ENCODE peak calls at places on chromosomes 6 and 20, in five cellular contexts. Y is HepG2, W is K562, B is H1, V is GM12878. L is an unnamed sample.

GRCh38 chr6:151179321-151179720 is 60.4 kb upstream of the AKAP12 start:
- DNase-seq in B (no peak), V (no peak), Y (no peak), W (no peak), L (no peak)

GRCh38 chr6:130676077-130676772 is 151.0 kb upstream of the SMLR1 start:
- DNase-seq in Y (no peak), W (no peak), B (no peak), V (no peak), L (no peak)

GRCh38 chr20:51272392-51272791 is 249.5 kb upstream of the KCNG1 start:
- DNase-seq in W (no peak), Y (no peak), B (no peak), V (no peak), L (no peak)

GRCh38 chr6:137309078-137309762 is 90.0 kb upstream of the IFNGR1 start:
- DNase-seq in Y (peak), W (peak), V (peak), B (no peak), L (peak)

GRCh38 chr20:16601019-16601418 is 27.8 kb upstream of the KIF16B start:
- DNase-seq in W (no peak), Y (no peak), B (no peak), V (no peak), L (no peak)

GRCh38 chr6:106630366-106630765 is 988 bp downstream of the QRSL1 start:
- DNase-seq in V (no peak), Y (no peak), B (no peak), W (peak), L (no peak)

GRCh38 chr20:18019068-18019467 is 38.6 kb downstream of the OVOL2 start:
- DNase-seq in Y (peak), W (peak), V (no peak), B (no peak), L (no peak)

GRCh38 chr20:58710481-58711265 is 18.1 kb downstream of the NPEPL1 start:
- DNase-seq in B (no peak), V (no peak), Y (no peak), W (no peak), L (no peak)

GRCh38 chr6:99590728-99591672 is 15.6 kb upstream of the PRDM13 start:
- DNase-seq in V (no peak), B (no peak), W (no peak), Y (no peak), L (no peak)

GRCh38 chr20:41131594-41132387 is 5.6 kb upstream of the PLCG1 start:
- DNase-seq in V (peak), W (no peak), B (no peak), Y (no peak), L (no peak)

GRCh38 chr20:50953821-50954220 is 4.5 kb downstream of the DPM1 start:
- DNase-seq in Y (no peak), B (no peak), W (no peak), V (no peak), L (no peak)

GRCh38 chr6:163118941-163119340 is 295.6 kb upstream of the QKI start:
- DNase-seq in Y (no peak), B (no peak), W (no peak), V (no peak), L (no peak)

GRCh38 chr6:163123098-163123497 is 291.4 kb upstream of the QKI start:
- DNase-seq in B (no peak), W (no peak), Y (no peak), V (no peak), L (no peak)

GRCh38 chr6:163122365-163122764 is 292.2 kb upstream of the QKI start:
- DNase-seq in Y (no peak), W (no peak), V (no peak), B (no peak), L (no peak)

GRCh38 chr6:163120223-163120622 is 294.3 kb upstream of the QKI start:
- DNase-seq in V (no peak), B (no peak), W (peak), Y (peak), L (no peak)
- TF ChIP-seq SIN3A in V (no peak), B (no peak), W (no peak), Y (no peak), L (no peak)

DNA sequence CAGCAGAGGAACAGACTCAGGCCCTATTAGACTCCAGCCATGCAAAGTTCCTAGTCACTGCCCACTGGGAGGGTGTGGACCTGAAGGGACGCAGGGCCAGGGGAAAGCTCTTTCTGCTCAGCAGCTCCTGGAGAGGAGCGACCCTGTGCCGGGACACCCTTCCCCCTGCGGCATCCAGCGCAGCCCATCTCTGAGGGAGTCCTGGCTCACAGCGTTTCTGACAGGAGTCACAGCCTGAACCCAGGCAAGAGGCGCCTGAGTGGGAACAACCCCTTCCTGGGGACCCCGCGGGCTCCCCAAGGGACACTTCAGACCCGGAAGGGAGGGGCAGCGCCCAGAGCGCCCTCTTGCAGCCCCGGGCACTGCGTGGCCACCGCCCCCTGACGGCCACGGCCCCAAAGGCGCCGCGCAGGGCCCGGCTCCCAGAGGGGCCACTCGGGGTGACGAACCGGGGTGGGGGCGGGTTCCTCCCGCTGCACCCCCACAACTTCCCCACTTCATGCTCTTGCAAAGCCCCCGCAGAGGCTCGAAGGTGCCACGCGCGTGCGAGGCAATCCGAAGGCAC is 853 bp downstream of the UCKL1 start:
- DNase-seq in Y (peak), W (peak), V (no peak), B (no peak), L (no peak)
- TF ChIP-seq ATF3 in Y (no peak), W (no peak), V (no peak), B (no peak), L (no peak)

GRCh38 chr20:53052380-53052779 is 80.2 kb downstream of the TSHZ2 start:
- DNase-seq in V (no peak), Y (no peak), W (no peak), B (no peak), L (no peak)
- TF ChIP-seq YY1 in V (no peak), Y (no peak), W (no peak), B (no peak), L (no peak)

DNA sequence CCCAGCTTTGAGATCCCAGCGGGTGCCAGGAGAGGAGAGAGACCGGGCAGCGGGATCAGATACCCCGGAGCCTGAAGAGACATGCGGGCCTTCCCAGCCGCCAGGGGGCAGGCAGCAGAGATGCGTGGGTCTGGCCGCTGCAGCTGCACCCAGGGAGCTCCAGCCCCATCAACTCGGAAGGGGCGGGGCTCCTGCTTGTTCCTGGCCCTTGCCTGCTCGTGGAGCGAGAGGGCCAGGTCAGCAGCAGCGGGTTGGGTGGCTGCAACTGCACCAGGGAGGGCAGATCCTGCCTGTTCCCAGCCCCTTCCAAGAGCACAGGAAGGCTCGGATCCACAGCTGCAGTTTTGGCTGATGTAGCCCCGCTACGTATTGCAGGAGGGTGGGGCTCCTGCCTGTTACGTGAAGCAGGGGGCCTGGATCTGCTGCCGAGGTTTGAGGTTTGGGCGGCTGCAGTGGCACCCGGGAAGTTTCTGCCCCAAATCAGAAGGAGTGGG is 532.8 kb downstream of the RFPL4B start:
- DNase-seq in B (peak), Y (peak), V (no peak), W (peak), L (no peak)
- TF ChIP-seq SIN3A in B (no peak), Y (no peak), V (no peak), W (no peak), L (no peak)

L was measured in HCT116.